ENCODE peak calls at places on chromosomes 5 and 9, in five cellular contexts. One of them, this sample, is unnamed.

GRCh38 chr5:37283214-37283820 is 34.1 kb upstream of the CPLANE1 start:
- DNase-seq in AG04449: no peak
- DNase-seq in pancreas: no peak
- DNase-seq in mammary epithelial cell: no peak
- DNase-seq in cardiac muscle cell: no peak
- DNase-seq in this sample: no peak

GRCh38 chr9:106305428-106306133 is 557.4 kb upstream of the ZNF462 start:
- DNase-seq in AG04449: no peak
- DNase-seq in pancreas: no peak
- DNase-seq in mammary epithelial cell: no peak
- DNase-seq in cardiac muscle cell: no peak
- DNase-seq in this sample: no peak

GRCh38 chr5:157520911-157521703 is 54.5 kb downstream of the ADAM19 start:
- DNase-seq in AG04449: no peak
- DNase-seq in pancreas: no peak
- DNase-seq in mammary epithelial cell: no peak
- DNase-seq in cardiac muscle cell: peak; percentile 90
- DNase-seq in this sample: no peak

GRCh38 chr9:136225748-136226679 is 19.6 kb downstream of the QSOX2 start:
- DNase-seq in AG04449: no peak
- DNase-seq in pancreas: peak; percentile 87
- DNase-seq in mammary epithelial cell: peak; percentile 63
- DNase-seq in cardiac muscle cell: peak; percentile 58
- DNase-seq in this sample: no peak

GRCh38 chr5:36944024-36944423 is 67.5 kb downstream of the NIPBL start:
- DNase-seq in AG04449: no peak
- DNase-seq in pancreas: no peak
- DNase-seq in mammary epithelial cell: no peak
- DNase-seq in cardiac muscle cell: no peak
- DNase-seq in this sample: no peak

GRCh38 chr5:106258591-106259125 is 1412.1 kb downstream of the EFNA5 start:
- DNase-seq in AG04449: no peak
- DNase-seq in pancreas: no peak
- DNase-seq in mammary epithelial cell: no peak
- DNase-seq in cardiac muscle cell: no peak
- DNase-seq in this sample: no peak

GRCh38 chr5:178319541-178320041 is 87.0 kb upstream of the PHYKPL start:
- DNase-seq in AG04449: no peak
- DNase-seq in pancreas: peak; percentile 44
- DNase-seq in mammary epithelial cell: no peak
- DNase-seq in cardiac muscle cell: no peak
- DNase-seq in this sample: no peak

GRCh38 chr9:101235105-101235866 is 149.5 kb downstream of the BAAT start:
- DNase-seq in AG04449: no peak
- DNase-seq in pancreas: no peak
- DNase-seq in mammary epithelial cell: peak; percentile 19
- DNase-seq in cardiac muscle cell: peak; percentile 48
- DNase-seq in this sample: no peak

GRCh38 chr9:37034320-37034937 is 361 bp upstream of the PAX5 start:
- DNase-seq in AG04449: no peak
- DNase-seq in pancreas: peak; percentile 69
- DNase-seq in mammary epithelial cell: no peak
- DNase-seq in cardiac muscle cell: no peak
- DNase-seq in this sample: no peak

GRCh38 chr9:131310833-131311554 is 21.5 kb downstream of the PLPP7 start:
- DNase-seq in AG04449: no peak
- DNase-seq in pancreas: no peak
- DNase-seq in mammary epithelial cell: no peak
- DNase-seq in cardiac muscle cell: no peak
- DNase-seq in this sample: no peak

GRCh38 chr5:134223406-134224251 is 2.2 kb downstream of the PPP2CA start:
- DNase-seq in AG04449: no peak
- DNase-seq in pancreas: no peak
- DNase-seq in mammary epithelial cell: no peak
- DNase-seq in cardiac muscle cell: no peak
- DNase-seq in this sample: no peak

GRCh38 chr9:121839726-121840500 is 188.5 kb downstream of the DAB2IP start:
- DNase-seq in AG04449: no peak
- DNase-seq in pancreas: no peak
- DNase-seq in mammary epithelial cell: no peak
- DNase-seq in cardiac muscle cell: no peak
- DNase-seq in this sample: no peak

GRCh38 chr5:138594305-138595058 is 19.3 kb upstream of the HSPA9 start:
- DNase-seq in AG04449: no peak
- DNase-seq in pancreas: no peak
- DNase-seq in mammary epithelial cell: no peak
- DNase-seq in cardiac muscle cell: no peak
- DNase-seq in this sample: no peak

GRCh38 chr9:79477955-79478751 is 93.6 kb upstream of the TLE4 start:
- DNase-seq in AG04449: no peak
- DNase-seq in pancreas: no peak
- DNase-seq in mammary epithelial cell: peak; percentile 89
- DNase-seq in cardiac muscle cell: peak; percentile 38
- DNase-seq in this sample: no peak

GRCh38 chr9:128249914-128250838 is 25.6 kb downstream of the GOLGA2 start:
- DNase-seq in AG04449: no peak
- DNase-seq in pancreas: peak; percentile 100
- DNase-seq in mammary epithelial cell: peak; percentile 86
- DNase-seq in cardiac muscle cell: peak; percentile 63
- DNase-seq in this sample: no peak

GRCh38 chr9:131817627-131818026 is 77.8 kb upstream of the RAPGEF1 start:
- DNase-seq in AG04449: no peak
- DNase-seq in pancreas: no peak
- DNase-seq in mammary epithelial cell: no peak
- DNase-seq in cardiac muscle cell: no peak
- DNase-seq in this sample: no peak

GRCh38 chr5:53884411-53884810 is 324.0 kb downstream of the NDUFS4 start:
- DNase-seq in AG04449: no peak
- DNase-seq in pancreas: no peak
- DNase-seq in mammary epithelial cell: no peak
- DNase-seq in cardiac muscle cell: no peak
- DNase-seq in this sample: no peak

GRCh38 chr9:97480174-97480573 is 21.3 kb upstream of the TMOD1 start:
- DNase-seq in AG04449: no peak
- DNase-seq in pancreas: no peak
- DNase-seq in mammary epithelial cell: no peak
- DNase-seq in cardiac muscle cell: no peak
- DNase-seq in this sample: no peak

GRCh38 chr9:70587143-70587710 is 172.8 kb upstream of the KLF9 start:
- DNase-seq in AG04449: no peak
- DNase-seq in pancreas: no peak
- DNase-seq in mammary epithelial cell: no peak
- DNase-seq in cardiac muscle cell: peak; percentile 79
- DNase-seq in this sample: no peak

GRCh38 chr9:130689937-130690700 is 3.5 kb upstream of the EXOSC2 start:
- DNase-seq in AG04449: peak; percentile 47
- DNase-seq in pancreas: no peak
- DNase-seq in mammary epithelial cell: peak; percentile 98
- DNase-seq in cardiac muscle cell: peak; percentile 96
- DNase-seq in this sample: peak; percentile 90

GRCh38 chr9:18317896-18318295 is 156.1 kb upstream of the ADAMTSL1 start:
- DNase-seq in AG04449: no peak
- DNase-seq in pancreas: no peak
- DNase-seq in mammary epithelial cell: peak; percentile 32
- DNase-seq in cardiac muscle cell: peak; percentile 18
- DNase-seq in this sample: no peak

GRCh38 chr5:81513468-81513867 is 119.5 kb upstream of the ACOT12 start:
- DNase-seq in AG04449: no peak
- DNase-seq in pancreas: no peak
- DNase-seq in mammary epithelial cell: no peak
- DNase-seq in cardiac muscle cell: no peak
- DNase-seq in this sample: no peak

GRCh38 chr5:151557466-151557865 is 33.7 kb downstream of the FAT2 start:
- DNase-seq in AG04449: no peak
- DNase-seq in pancreas: no peak
- DNase-seq in mammary epithelial cell: no peak
- DNase-seq in cardiac muscle cell: no peak
- DNase-seq in this sample: no peak

GRCh38 chr9:110452227-110452801 is 114.7 kb upstream of the TXNDC8 start:
- DNase-seq in AG04449: no peak
- DNase-seq in pancreas: no peak
- DNase-seq in mammary epithelial cell: peak; percentile 4
- DNase-seq in cardiac muscle cell: peak; percentile 45
- DNase-seq in this sample: no peak

GRCh38 chr9:117733465-117733864 is 29.3 kb downstream of the TLR4 start:
- DNase-seq in AG04449: no peak
- DNase-seq in pancreas: no peak
- DNase-seq in mammary epithelial cell: no peak
- DNase-seq in cardiac muscle cell: no peak
- DNase-seq in this sample: no peak

GRCh38 chr9:5488616-5489015 is 21.7 kb upstream of the PDCD1LG2 start:
- DNase-seq in AG04449: no peak
- DNase-seq in pancreas: no peak
- DNase-seq in mammary epithelial cell: no peak
- DNase-seq in cardiac muscle cell: peak; percentile 26
- DNase-seq in this sample: no peak

GRCh38 chr5:1658665-1659064 is 134.9 kb upstream of the LPCAT1 start:
- DNase-seq in AG04449: no peak
- DNase-seq in pancreas: peak; percentile 39
- DNase-seq in mammary epithelial cell: no peak
- DNase-seq in cardiac muscle cell: no peak
- DNase-seq in this sample: no peak

GRCh38 chr9:24051587-24051986 is 225.5 kb upstream of the ELAVL2 start:
- DNase-seq in AG04449: no peak
- DNase-seq in pancreas: no peak
- DNase-seq in mammary epithelial cell: no peak
- DNase-seq in cardiac muscle cell: no peak
- DNase-seq in this sample: no peak
- TF ChIP-seq CTCF in AG04449: no peak
- TF ChIP-seq CTCF in pancreas: no peak
- TF ChIP-seq CTCF in mammary epithelial cell: no peak
- TF ChIP-seq CTCF in cardiac muscle cell: no peak
- TF ChIP-seq CTCF in this sample: no peak

GRCh38 chr5:60673329-60673728 is 26.6 kb downstream of the DEPDC1B start:
- DNase-seq in AG04449: no peak
- DNase-seq in pancreas: no peak
- DNase-seq in mammary epithelial cell: no peak
- DNase-seq in cardiac muscle cell: no peak
- DNase-seq in this sample: no peak

GRCh38 chr5:60674251-60674650 is 25.7 kb downstream of the DEPDC1B start:
- DNase-seq in AG04449: no peak
- DNase-seq in pancreas: no peak
- DNase-seq in mammary epithelial cell: no peak
- DNase-seq in cardiac muscle cell: no peak
- DNase-seq in this sample: no peak

GRCh38 chr5:60672693-60673264 is 27.2 kb downstream of the DEPDC1B start:
- DNase-seq in AG04449: no peak
- DNase-seq in pancreas: no peak
- DNase-seq in mammary epithelial cell: no peak
- DNase-seq in cardiac muscle cell: no peak
- DNase-seq in this sample: no peak

GRCh38 chr5:60674670-60675069 is 25.3 kb downstream of the DEPDC1B start:
- DNase-seq in AG04449: no peak
- DNase-seq in pancreas: no peak
- DNase-seq in mammary epithelial cell: no peak
- DNase-seq in cardiac muscle cell: no peak
- DNase-seq in this sample: no peak

DNA sequence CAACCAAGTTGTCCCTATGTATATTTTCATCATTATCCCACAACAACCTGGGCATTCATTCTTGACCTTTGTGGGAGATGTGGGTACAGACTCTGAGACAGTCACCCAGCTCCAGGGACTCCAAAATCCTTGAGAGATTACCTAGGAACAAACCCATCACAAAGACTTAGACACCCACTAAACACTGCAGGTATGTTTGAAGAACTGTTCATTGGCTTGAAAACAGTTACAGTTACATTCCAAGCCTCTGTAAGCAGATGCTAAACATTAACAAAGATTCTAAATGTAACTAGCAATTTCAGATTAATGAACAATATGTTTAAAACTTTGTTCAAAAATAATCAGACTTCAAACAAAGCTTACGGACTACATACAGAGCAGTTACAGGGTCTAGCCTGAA is 24.7 kb downstream of the DEPDC1B start:
- DNase-seq in AG04449: no peak
- DNase-seq in pancreas: no peak
- DNase-seq in mammary epithelial cell: no peak
- DNase-seq in cardiac muscle cell: no peak
- DNase-seq in this sample: no peak
- TF ChIP-seq CTCF in AG04449: no peak
- TF ChIP-seq CTCF in pancreas: no peak
- TF ChIP-seq CTCF in mammary epithelial cell: no peak
- TF ChIP-seq CTCF in cardiac muscle cell: no peak
- TF ChIP-seq CTCF in this sample: no peak

DNA sequence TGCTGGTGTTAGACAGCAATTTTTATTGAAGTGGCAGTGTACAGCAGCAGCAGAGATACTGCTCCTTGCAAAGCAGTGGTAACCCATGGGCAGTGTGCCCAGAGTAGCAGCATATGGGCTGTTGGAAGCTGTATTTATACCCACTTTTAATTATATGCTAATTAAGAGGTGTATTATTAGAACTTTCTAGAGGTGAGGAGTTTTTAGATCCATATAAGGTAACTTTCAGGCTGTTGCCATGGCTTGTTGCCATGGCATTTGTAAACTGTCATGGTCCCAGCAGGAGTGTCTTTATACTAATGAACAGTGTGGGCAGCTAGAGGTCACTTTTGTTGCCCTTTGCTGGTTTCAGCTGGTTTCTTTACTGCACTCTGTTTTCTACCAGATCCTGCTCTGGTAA is 3.7 kb upstream of the PJA2 start:
- DNase-seq in AG04449: no peak
- DNase-seq in pancreas: peak; percentile 49
- DNase-seq in mammary epithelial cell: no peak
- DNase-seq in cardiac muscle cell: peak; percentile 40
- DNase-seq in this sample: no peak
- TF ChIP-seq CTCF in AG04449: no peak
- TF ChIP-seq CTCF in pancreas: no peak
- TF ChIP-seq CTCF in mammary epithelial cell: no peak
- TF ChIP-seq CTCF in cardiac muscle cell: no peak
- TF ChIP-seq CTCF in this sample: no peak

DNA sequence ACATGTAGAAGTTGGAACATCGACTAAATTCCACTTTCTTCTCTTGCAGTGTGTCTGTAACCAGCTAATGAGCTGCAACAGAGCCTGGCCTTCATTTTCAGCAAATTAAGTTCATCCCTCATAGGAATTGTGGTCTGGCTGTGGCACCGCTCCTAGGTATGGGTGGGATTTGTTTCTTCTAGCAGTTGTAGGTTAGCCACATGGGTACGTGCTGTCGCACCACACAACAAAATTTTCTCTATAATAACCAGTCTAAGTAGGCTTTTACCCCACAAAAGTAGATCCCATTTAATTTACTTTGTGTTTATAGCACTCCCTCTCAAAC is 59.9 kb upstream of the MEF2C start:
- DNase-seq in AG04449: no peak
- DNase-seq in pancreas: no peak
- DNase-seq in mammary epithelial cell: no peak
- DNase-seq in cardiac muscle cell: no peak
- DNase-seq in this sample: peak; percentile 8
- TF ChIP-seq CTCF in AG04449: no peak
- TF ChIP-seq CTCF in pancreas: no peak
- TF ChIP-seq CTCF in mammary epithelial cell: no peak
- TF ChIP-seq CTCF in cardiac muscle cell: no peak
- TF ChIP-seq CTCF in this sample: no peak

GRCh38 chr9:134163374-134164196 is 779 bp downstream of the RNU6ATAC start:
- DNase-seq in AG04449: no peak
- DNase-seq in pancreas: peak; percentile 79
- DNase-seq in mammary epithelial cell: peak; percentile 25
- DNase-seq in cardiac muscle cell: peak; percentile 61
- DNase-seq in this sample: no peak
- TF ChIP-seq CTCF in AG04449: peak; percentile 47
- TF ChIP-seq CTCF in pancreas: peak; percentile 37
- TF ChIP-seq CTCF in mammary epithelial cell: no peak
- TF ChIP-seq CTCF in cardiac muscle cell: peak; percentile 52
- TF ChIP-seq CTCF in this sample: peak; percentile 45

GRCh38 chr5:16826379-16827125 is 109.5 kb downstream of the MYO10 start:
- DNase-seq in AG04449: no peak
- DNase-seq in pancreas: no peak
- DNase-seq in mammary epithelial cell: no peak
- DNase-seq in cardiac muscle cell: no peak
- DNase-seq in this sample: no peak
- TF ChIP-seq CTCF in AG04449: no peak
- TF ChIP-seq CTCF in pancreas: no peak
- TF ChIP-seq CTCF in mammary epithelial cell: no peak
- TF ChIP-seq CTCF in cardiac muscle cell: no peak
- TF ChIP-seq CTCF in this sample: no peak

This sample was measured in AG04450.